ENCODE peak calls at places on chromosomes 4 and X, in five cellular contexts. W is fibroblast of lung, T is uterus, P is GM06990, H is upper lobe of right lung. V is an unnamed sample.

GRCh38 chr4:7307391-7308099 is 115.2 kb downstream of the SORCS2 start:
- DNase-seq in H (no peak), T (no peak), W (no peak), P (no peak), V (no peak)

GRCh38 chrX:95907081-95907480 is 777.6 kb upstream of the DIAPH2 start:
- DNase-seq in T (no peak), P (no peak), W (no peak), H (no peak), V (no peak)

GRCh38 chr4:10336471-10336870 is 120.8 kb downstream of the ZNF518B start:
- DNase-seq in T (no peak), P (no peak), H (no peak), W (no peak), V (no peak)

GRCh38 chr4:52655505-52655904 is 3.6 kb downstream of the USP46 start:
- DNase-seq in P (no peak), H (no peak), W (no peak), T (no peak), V (no peak)

GRCh38 chr4:97366661-97367060 is 776.6 kb downstream of the STPG2 start:
- DNase-seq in W (no peak), P (no peak), H (no peak), T (no peak), V (no peak)

GRCh38 chr4:184951668-184952160 is 66.6 kb upstream of the HELT start:
- DNase-seq in T (no peak), P (no peak), W (no peak), H (no peak), V (no peak)

GRCh38 chr4:171203425-171203824 is 609.8 kb upstream of the GALNTL6 start:
- DNase-seq in H (no peak), W (no peak), T (no peak), P (no peak), V (no peak)

GRCh38 chr4:8642651-8643321 is 50.2 kb downstream of the CPZ start:
- DNase-seq in H (peak; percentile 32), T (no peak), P (no peak), W (no peak), V (no peak)

GRCh38 chr4:108181704-108182103 is 13.0 kb upstream of the LEF1 start:
- DNase-seq in T (no peak), P (no peak), W (no peak), H (no peak), V (no peak)

GRCh38 chrX:103847174-103847870 is 15.3 kb upstream of the RAB9B start:
- DNase-seq in W (no peak), T (no peak), H (no peak), P (no peak), V (no peak)

GRCh38 chr4:75235359-75235951 is 278.7 kb downstream of the RCHY1 start:
- DNase-seq in H (no peak), P (peak; percentile 59), T (no peak), W (no peak), V (no peak)

GRCh38 chr4:1723131-1723801 is 1.9 kb downstream of the TACC3 start:
- DNase-seq in P (peak; percentile 59), W (no peak), H (no peak), T (no peak), V (no peak)

GRCh38 chr4:112523008-112523440 is 7.0 kb upstream of the NEUROG2 start:
- DNase-seq in T (no peak), P (peak; percentile 85), W (peak; percentile 64), H (no peak), V (peak; percentile 73)

GRCh38 chr4:74042681-74043080 is 4.2 kb upstream of the CXCL3 start:
- DNase-seq in W (no peak), H (no peak), T (no peak), P (no peak), V (no peak)

GRCh38 chrX:12912786-12913185 is 6.4 kb downstream of the TLR8 start:
- DNase-seq in H (no peak), W (no peak), T (no peak), P (no peak), V (no peak)

GRCh38 chr4:41394362-41394960 is 137.7 kb downstream of the UCHL1 start:
- DNase-seq in T (no peak), P (no peak), H (no peak), W (no peak), V (no peak)

GRCh38 chrX:42491145-42491907 is 286.6 kb downstream of the PPP1R2C start:
- DNase-seq in P (no peak), T (no peak), H (no peak), W (no peak), V (no peak)

GRCh38 chrX:111318901-111319300 is 48.6 kb upstream of the CAPN6 start:
- DNase-seq in W (no peak), H (no peak), T (no peak), P (no peak), V (no peak)

GRCh38 chr4:75623036-75623435 is 7.3 kb downstream of the CDKL2 start:
- DNase-seq in H (no peak), T (no peak), P (no peak), W (no peak), V (no peak)

GRCh38 chr4:184893836-184894571 is 68.2 kb upstream of the ACSL1 start:
- DNase-seq in W (no peak), P (no peak), T (no peak), H (no peak), V (no peak)

GRCh38 chr4:127997534-127998388 is 32.6 kb downstream of the ABHD18 start:
- DNase-seq in W (peak; percentile 55), T (peak; percentile 18), P (peak; percentile 53), H (no peak), V (peak; percentile 11)

GRCh38 chr4:10639664-10640063 is 44.9 kb downstream of the CLNK start:
- DNase-seq in H (no peak), P (no peak), W (no peak), T (no peak), V (no peak)

GRCh38 chrX:115665122-115665521 is 104.1 kb downstream of the PLS3 start:
- DNase-seq in P (no peak), H (no peak), T (no peak), W (no peak), V (no peak)

GRCh38 chrX:120840826-120841225 is 34.8 kb downstream of the CT47B1 start:
- DNase-seq in P (no peak), W (no peak), T (no peak), H (no peak), V (peak; percentile 42)

GRCh38 chrX:54435121-54435520 is 5.1 kb upstream of the TSR2 start:
- DNase-seq in P (no peak), W (no peak), H (no peak), T (no peak), V (no peak)

GRCh38 chrX:13742397-13743176 is 8.0 kb downstream of the OFD1 start:
- DNase-seq in T (no peak), H (no peak), W (no peak), P (peak; percentile 74), V (no peak)

GRCh38 chr4:67087897-67088296 is 457.4 kb downstream of the CENPC start:
- DNase-seq in H (no peak), T (no peak), W (no peak), P (no peak), V (no peak)

GRCh38 chrX:154121207-154121606 is 22.8 kb upstream of the OPN1LW start:
- DNase-seq in P (no peak), H (no peak), T (no peak), W (no peak), V (no peak)

GRCh38 chr4:67941074-67941473 is 22.2 kb downstream of the TMPRSS11A start:
- DNase-seq in H (no peak), W (no peak), P (no peak), T (no peak), V (no peak)

GRCh38 chr4:81032174-81032551 is 1.7 kb downstream of the BMP3 start:
- DNase-seq in P (no peak), W (no peak), H (no peak), T (no peak), V (peak; percentile 8)

DNA sequence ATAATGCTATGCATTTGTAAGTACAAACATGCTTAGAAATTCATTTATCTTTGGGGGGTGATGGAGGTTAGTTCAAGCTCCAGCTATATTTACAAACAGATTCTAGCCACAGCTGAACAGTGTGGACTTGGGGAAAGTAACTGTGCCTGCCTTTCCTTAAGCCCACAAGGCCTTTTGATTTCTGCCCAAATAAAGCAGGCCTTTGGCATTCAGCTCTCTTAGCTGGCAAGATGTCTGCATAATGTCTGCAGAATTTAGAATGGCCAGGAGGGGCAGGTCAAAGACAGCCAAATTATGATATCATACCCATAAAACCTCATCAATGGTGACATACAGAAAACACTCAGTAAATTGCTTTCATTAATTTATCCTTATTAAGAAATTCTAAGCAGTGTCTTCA is 538.6 kb upstream of the NR3C2 start:
- DNase-seq in H (no peak), W (no peak), T (no peak), P (no peak), V (no peak)
- TF ChIP-seq CTCF in H (no peak), W (no peak), T (no peak), P (no peak), V (no peak)

DNA sequence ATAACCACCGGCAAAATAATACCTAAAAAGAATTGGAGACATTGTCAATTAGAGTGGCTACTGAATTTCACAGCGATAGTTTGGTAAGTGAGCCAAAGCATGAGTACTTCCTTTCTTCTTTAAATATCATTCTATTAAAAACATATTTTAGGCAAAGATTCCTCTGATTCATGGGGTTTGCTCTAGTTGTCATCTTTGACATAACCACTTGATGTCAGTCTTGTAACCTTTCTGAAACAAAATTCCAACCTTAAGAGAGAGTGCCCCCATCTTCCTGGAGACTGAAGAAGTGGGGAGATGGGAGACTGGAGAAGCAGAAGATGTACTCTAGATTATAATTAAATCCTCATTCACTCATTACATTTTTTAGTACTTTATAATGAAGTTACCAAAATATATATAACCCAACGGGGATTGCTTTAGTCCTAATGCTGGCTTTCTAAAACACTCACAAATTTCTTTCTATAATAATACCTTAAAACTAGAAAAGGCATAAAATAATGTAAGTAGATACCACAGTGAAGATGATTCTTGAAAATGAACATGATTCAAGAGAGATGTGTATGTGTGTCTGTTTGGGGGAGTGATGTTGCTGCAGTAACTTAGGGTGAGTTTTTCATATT is 96.4 kb downstream of the EMCN start:
- DNase-seq in W (peak; percentile 27), T (no peak), P (no peak), H (no peak), V (peak; percentile 66)
- TF ChIP-seq CTCF in W (peak; percentile 29), T (peak; percentile 11), P (peak; percentile 47), H (peak; percentile 47), V (peak; percentile 43)

DNA sequence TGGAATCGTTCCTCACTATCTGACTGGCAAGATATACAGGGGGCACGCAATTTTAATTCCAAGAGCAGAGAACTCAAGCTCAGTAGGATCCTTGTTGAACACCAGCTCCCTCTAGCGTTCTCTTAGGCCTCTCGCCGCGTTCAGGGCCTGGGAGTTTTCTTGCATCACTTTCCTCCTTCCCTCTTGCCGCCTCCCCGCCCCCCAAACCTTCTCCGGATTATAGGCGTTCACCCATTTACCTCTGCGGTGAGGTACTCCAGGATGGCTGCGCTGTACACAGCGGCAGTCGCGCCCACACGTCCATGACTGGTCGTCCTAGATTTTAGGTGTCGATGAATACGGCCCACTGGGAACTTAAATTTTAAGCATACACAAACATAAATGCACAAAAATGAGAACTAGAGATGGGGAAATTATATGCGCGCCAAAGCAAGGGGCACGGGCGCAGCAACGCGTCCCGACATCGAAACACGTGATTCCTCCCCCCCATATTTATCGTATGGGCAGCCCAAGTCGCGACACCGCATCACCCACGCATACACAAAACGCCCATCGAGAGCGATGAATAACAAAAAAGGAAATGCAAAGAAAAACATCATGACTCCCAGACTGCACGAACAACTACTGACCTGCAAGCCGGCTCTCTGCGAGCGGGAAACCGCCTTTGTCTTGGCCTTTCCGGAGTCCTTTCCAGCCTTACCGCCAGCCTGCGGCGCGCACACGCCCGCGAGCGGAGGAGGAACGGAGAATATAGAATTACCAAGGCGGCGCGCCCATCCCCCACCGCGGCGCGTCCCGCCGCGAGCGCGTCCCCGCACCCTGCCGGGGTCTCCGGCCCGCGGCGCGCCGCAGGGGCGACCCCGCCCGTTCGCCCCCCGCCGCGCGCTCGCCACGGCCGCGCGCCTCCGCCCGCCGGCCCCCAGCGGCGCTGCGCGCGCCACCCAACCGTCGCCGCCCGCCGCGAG is 759 bp downstream of the H2AZ1 start:
- DNase-seq in P (peak; percentile 80), H (peak; percentile 92), W (peak; percentile 95), T (peak; percentile 91), V (peak; percentile 96)
- TF ChIP-seq CTCF in P (peak; percentile 91), H (peak; percentile 88), W (peak; percentile 96), T (peak; percentile 86), V (peak; percentile 90)

GRCh38 chrX:23435575-23435974 is 100.9 kb downstream of the PTCHD1 start:
- DNase-seq in H (no peak), W (peak; percentile 2), T (no peak), P (no peak), V (no peak)
- TF ChIP-seq CTCF in H (no peak), W (no peak), T (no peak), P (no peak), V (no peak)